ENCODE peak calls at places on chromosomes 4 and X, in five cellular contexts. B is neural progenitor cell, N is GM06990, M is BJ, I is breast epithelium. O is an unnamed sample.

GRCh38 chrX:19839770-19840254 is 47.6 kb downstream of the SH3KBP1 start:
- DNase-seq in B (no peak), N (peak; percentile 53), I (no peak), M (no peak), O (no peak)

GRCh38 chr4:88794952-88795351 is 97.3 kb upstream of the NAP1L5 start:
- DNase-seq in I (no peak), M (no peak), B (no peak), N (no peak), O (no peak)

GRCh38 chrX:38426785-38427184 is 74.4 kb downstream of the OTC start:
- DNase-seq in M (no peak), N (no peak), B (no peak), I (no peak), O (no peak)

GRCh38 chr4:663438-664428 is 10.3 kb downstream of the ATP5ME start:
- DNase-seq in B (peak; percentile 83), N (peak; percentile 75), I (peak; percentile 52), M (no peak), O (no peak)

GRCh38 chrX:42398967-42399631 is 378.9 kb downstream of the PPP1R2C start:
- DNase-seq in M (no peak), I (no peak), N (no peak), B (no peak), O (no peak)

GRCh38 chr4:163484906-163485305 is 9.6 kb upstream of the TMA16 start:
- DNase-seq in N (no peak), I (no peak), M (no peak), B (peak; percentile 76), O (no peak)

GRCh38 chr4:33780952-33781655 is 2463.2 kb downstream of the ARAP2 start:
- DNase-seq in B (no peak), I (no peak), N (no peak), M (peak; percentile 29), O (no peak)

GRCh38 chr4:185033950-185034349 is 15.7 kb downstream of the HELT start:
- DNase-seq in N (no peak), I (no peak), B (no peak), M (no peak), O (no peak)

GRCh38 chr4:175106301-175106700 is 188.1 kb downstream of the ADAM29 start:
- DNase-seq in N (no peak), M (no peak), B (no peak), I (no peak), O (no peak)

GRCh38 chrX:24646745-24647182 is 383 bp downstream of the PCYT1B start:
- DNase-seq in B (peak; percentile 93), M (no peak), I (no peak), N (no peak), O (no peak)

GRCh38 chr4:163331629-163332360 is 601 bp downstream of the NPY1R start:
- DNase-seq in M (no peak), N (no peak), B (peak; percentile 67), I (no peak), O (no peak)

GRCh38 chrX:102746134-102746584 is 25.6 kb downstream of the GPRASP3 start:
- DNase-seq in M (no peak), I (no peak), N (no peak), B (peak; percentile 57), O (no peak)

GRCh38 chr4:89422441-89422950 is 114.9 kb upstream of the GPRIN3 start:
- DNase-seq in B (no peak), M (no peak), N (no peak), I (no peak), O (no peak)

GRCh38 chrX:20514358-20514757 is 247.6 kb upstream of the RPS6KA3 start:
- DNase-seq in B (no peak), I (no peak), N (no peak), M (no peak), O (peak; percentile 63)

GRCh38 chr4:99190336-99190735 is 28.7 kb downstream of the ADH6 start:
- DNase-seq in N (no peak), M (no peak), I (no peak), B (no peak), O (no peak)

GRCh38 chr4:1604181-1604705 is 79.9 kb downstream of the FAM53A start:
- DNase-seq in M (no peak), B (no peak), N (no peak), I (no peak), O (no peak)

GRCh38 chr4:101198741-101199339 is 148.5 kb downstream of the PPP3CA start:
- DNase-seq in B (no peak), M (no peak), I (no peak), N (no peak), O (no peak)

GRCh38 chr4:90281956-90282355 is 154.8 kb downstream of the CCSER1 start:
- DNase-seq in I (no peak), M (no peak), B (no peak), N (no peak), O (no peak)

GRCh38 chr4:143336828-143337599 is at the start of gene GAB1:
- DNase-seq in I (peak; percentile 62), B (peak; percentile 94), N (peak; percentile 79), M (no peak), O (no peak)

GRCh38 chrX:283115-283845 is 2.1 kb downstream of the PLCXD1 start:
- DNase-seq in I (peak; percentile 89), M (no peak), N (peak; percentile 87), B (peak; percentile 97), O (peak; percentile 12)

GRCh38 chr4:81635747-81636146 is 164.0 kb upstream of the RASGEF1B start:
- DNase-seq in M (no peak), B (no peak), I (no peak), N (peak; percentile 20), O (peak; percentile 42)

GRCh38 chr4:152696764-152697250 is 17.0 kb upstream of the TMEM154 start:
- DNase-seq in B (no peak), M (no peak), N (peak; percentile 81), I (no peak), O (no peak)

GRCh38 chr4:118351851-118352827 is 664 bp downstream of the PRSS12 start:
- DNase-seq in N (peak; percentile 14), M (no peak), B (peak; percentile 63), I (peak; percentile 58), O (no peak)

GRCh38 chr4:8480221-8480620 is 39.6 kb downstream of the TRMT44 start:
- DNase-seq in N (no peak), I (no peak), B (no peak), M (no peak), O (no peak)

GRCh38 chr4:8477676-8478075 is 37.1 kb downstream of the TRMT44 start:
- DNase-seq in N (no peak), M (no peak), B (no peak), I (no peak), O (no peak)

GRCh38 chr4:8477095-8477635 is 36.6 kb downstream of the TRMT44 start:
- DNase-seq in I (no peak), N (no peak), M (no peak), B (no peak), O (no peak)

GRCh38 chr4:8478371-8478770 is 37.8 kb downstream of the TRMT44 start:
- DNase-seq in N (no peak), I (no peak), M (no peak), B (no peak), O (no peak)

GRCh38 chr4:8478801-8479744 is 38.5 kb downstream of the TRMT44 start:
- DNase-seq in I (no peak), M (no peak), B (peak; percentile 42), N (no peak), O (no peak)
- TF ChIP-seq CTCF in I (no peak), M (no peak), B (no peak), N (no peak), O (no peak)

DNA sequence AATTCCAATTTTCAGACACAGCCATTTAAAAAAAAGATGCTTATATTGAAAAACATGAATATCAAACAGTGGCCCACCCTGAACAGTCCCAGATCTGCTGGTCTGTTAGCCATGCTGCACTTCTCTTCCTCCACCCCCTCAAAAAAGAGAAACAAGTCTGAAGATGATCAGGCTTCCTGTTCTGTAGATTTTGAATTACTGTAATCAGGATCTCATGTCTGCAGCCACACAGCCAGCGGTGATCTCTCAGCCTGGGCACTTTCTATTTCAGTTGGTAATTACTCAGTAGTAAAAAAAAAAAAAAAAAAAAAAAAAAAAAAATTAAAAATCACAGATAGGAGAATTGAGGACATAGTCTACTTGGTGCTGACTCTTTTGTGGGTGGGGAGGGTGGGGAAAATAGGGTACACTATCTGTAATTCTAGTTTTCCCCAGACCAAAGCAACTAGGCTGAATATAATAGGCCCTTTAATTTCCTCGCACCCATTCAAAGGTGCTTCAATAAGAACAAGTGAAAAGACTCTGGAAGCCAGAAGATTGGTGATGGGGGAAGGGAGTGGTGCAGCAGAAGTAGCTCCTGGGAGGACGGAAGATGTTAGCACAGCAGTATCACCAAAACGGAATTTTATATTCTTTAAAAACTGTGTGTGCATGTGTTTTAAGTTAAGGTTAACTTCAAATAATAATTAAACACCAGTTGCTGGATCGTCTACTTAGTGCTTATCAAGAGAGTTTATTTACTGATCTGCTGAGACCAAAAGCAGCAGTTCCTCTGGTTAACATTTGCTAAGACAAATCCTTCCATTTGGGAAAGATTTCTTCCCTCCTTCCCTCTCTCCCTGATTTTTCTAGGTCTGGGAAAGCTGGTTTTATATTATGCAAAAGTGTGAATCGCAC is 47.1 kb downstream of the SPRY1 start:
- DNase-seq in N (peak; percentile 33), I (no peak), B (peak; percentile 57), M (no peak), O (no peak)
- H3K4me3 ChIP-seq in N (no peak overlapping the region), I (peak overlapping the region; percentile 44), B (peak overlapping the region; percentile 37), M (no peak overlapping the region), O (no peak overlapping the region)

GRCh38 chr4:154308207-154308606 is 183.4 kb downstream of the DCHS2 start:
- DNase-seq in M (no peak), N (no peak), B (no peak), I (no peak), O (no peak)
- TF ChIP-seq CTCF in M (no peak), N (no peak), B (no peak), I (no peak), O (no peak)

GRCh38 chr4:94763500-94763899 is 5.7 kb downstream of the BMPR1B start:
- DNase-seq in M (no peak), I (no peak), B (no peak), N (no peak), O (no peak)
- H3K4me3 ChIP-seq in M (no peak overlapping the region), I (no peak overlapping the region), B (no peak overlapping the region), N (no peak overlapping the region), O (no peak overlapping the region)

DNA sequence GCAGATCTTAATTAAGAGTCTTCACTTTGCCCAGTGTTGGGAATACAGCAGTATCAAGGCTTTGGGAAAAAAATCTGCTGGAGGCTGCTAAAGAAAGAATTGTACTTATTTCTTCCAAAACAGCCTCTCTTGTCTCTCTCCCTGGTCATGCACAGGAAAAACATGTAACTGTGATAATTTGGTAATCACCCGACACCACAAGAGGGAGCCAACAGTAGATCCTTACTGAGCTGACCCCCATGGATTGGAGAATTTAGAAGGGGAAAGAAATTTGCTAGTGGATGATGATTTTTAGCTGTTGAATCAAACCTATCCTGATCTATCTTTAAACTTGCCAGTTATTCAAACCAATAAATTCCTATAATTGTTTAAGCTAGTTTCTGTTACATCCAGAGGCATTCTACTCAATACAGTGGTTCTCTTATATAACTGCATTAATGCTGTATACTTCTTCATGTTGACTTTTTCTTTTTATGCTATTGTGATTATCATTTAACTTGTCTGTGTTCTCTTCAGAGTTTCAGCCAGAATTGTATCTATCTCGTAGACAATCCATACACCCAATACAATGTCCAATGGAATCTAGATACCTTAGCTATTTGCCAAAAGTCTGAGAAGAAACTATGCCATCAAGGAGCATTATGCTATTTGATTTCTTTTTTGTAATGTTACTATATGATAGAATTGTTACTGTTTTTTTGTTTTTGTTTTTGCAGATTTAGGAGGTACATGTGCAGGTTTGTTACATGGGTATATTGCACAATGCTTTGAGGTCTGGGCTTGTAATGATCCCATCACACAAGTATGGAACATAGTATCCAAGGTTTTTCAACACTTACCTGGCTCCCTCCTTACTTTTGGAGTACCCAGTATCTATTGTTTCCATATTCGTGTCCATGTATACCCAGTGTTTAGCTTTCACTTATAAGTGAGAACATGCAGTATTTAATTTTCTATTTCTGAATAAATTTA is 31.3 kb upstream of the ARHGEF38 start:
- DNase-seq in I (no peak), M (no peak), N (peak; percentile 13), B (peak; percentile 68), O (peak; percentile 26)
- TF ChIP-seq CTCF in I (peak; percentile 57), M (peak; percentile 60), N (peak; percentile 71), B (peak; percentile 84), O (peak; percentile 94)